ENCODE peak calls at places on chromosomes 4 and X, in five cellular contexts. E is activated B cell treated with CpG ODN at 0.5 μM for 24 hours; O is amniotic stem cell; N is activated T-helper 2 cell treated with anti-CD3 and anti-CD28 coated beads, Interferon-gamma antibody, Interleukin-2, Interleukin-4, amounts not matched to agents 10 μg/mL and 5 μg/mL and 100 μg/mL, durations not matched to agents 14 hours and 24 hours and 36 hours; L is RPMI8226. S is an unnamed sample.

GRCh38 chr4:3128976-3129375 is 54.5 kb downstream of the HTT start:
- DNase-seq in E (no peak), O (no peak), N (no peak), L (no peak), S (no peak)

GRCh38 chr4:60737858-60738257 is 462.3 kb upstream of the ADGRL3 start:
- DNase-seq in E (no peak), O (no peak), N (no peak), L (no peak), S (no peak)

GRCh38 chr4:26741491-26741871 is 119.2 kb upstream of the STIM2 start:
- DNase-seq in E (no peak), O (no peak), N (no peak), L (no peak), S (no peak)

GRCh38 chr4:7763788-7764187 is 175.9 kb downstream of the AFAP1 start:
- DNase-seq in E (no peak), O (no peak), N (no peak), L (no peak), S (no peak)

GRCh38 chr4:72909461-72909860 is 160.1 kb downstream of the COX18 start:
- DNase-seq in E (no peak), O (no peak), N (no peak), L (no peak), S (no peak)

GRCh38 chrX:145533534-145533933 is 284.1 kb upstream of the SLITRK2 start:
- DNase-seq in E (no peak), O (no peak), N (no peak), L (no peak), S (no peak)

GRCh38 chr4:146638801-146639351 is at the start of gene POU4F2:
- DNase-seq in E (no peak), O (no peak), N (no peak), L (no peak), S (no peak)

GRCh38 chr4:141133146-141134006 is at the start of gene RNF150:
- DNase-seq in E (peak), O (peak), N (peak), L (peak), S (peak)

GRCh38 chrX:21658746-21659145 is 616 bp upstream of the KLHL34 start:
- DNase-seq in E (no peak), O (no peak), N (no peak), L (no peak), S (no peak)

GRCh38 chrX:71540801-71541545 is 8.1 kb downstream of the OGT start:
- DNase-seq in E (no peak), O (no peak), N (no peak), L (no peak), S (no peak)

GRCh38 chrX:38347136-38347535 is 5.3 kb upstream of the OTC start:
- DNase-seq in E (no peak), O (no peak), N (no peak), L (no peak), S (no peak)

GRCh38 chr4:54065282-54066087 is 1.1 kb upstream of the CHIC2 start:
- DNase-seq in E (no peak), O (no peak), N (no peak), L (no peak), S (peak)

GRCh38 chrX:39766085-39766726 is 331.6 kb downstream of the BCOR start:
- DNase-seq in E (no peak), O (no peak), N (peak), L (no peak), S (no peak)

GRCh38 chr4:129014566-129015509 is 78.5 kb downstream of the SCLT1 start:
- DNase-seq in E (no peak), O (no peak), N (no peak), L (no peak), S (no peak)

GRCh38 chr4:147498031-147498700 is 17.3 kb downstream of the EDNRA start:
- DNase-seq in E (no peak), O (no peak), N (no peak), L (peak), S (no peak)

GRCh38 chr4:165457793-165458192 is 79.0 kb downstream of the CPE start:
- DNase-seq in E (no peak), O (no peak), N (no peak), L (no peak), S (no peak)

GRCh38 chr4:141686929-141687328 is 50.5 kb downstream of the IL15 start:
- DNase-seq in E (no peak), O (no peak), N (no peak), L (no peak), S (no peak)

GRCh38 chr4:67651536-67651935 is 49.4 kb downstream of the UBA6 start:
- DNase-seq in E (no peak), O (no peak), N (no peak), L (no peak), S (no peak)

GRCh38 chrX:20595928-20596550 is 329.3 kb upstream of the RPS6KA3 start:
- DNase-seq in E (no peak), O (no peak), N (no peak), L (peak), S (no peak)

GRCh38 chr4:78683352-78683751 is 92.8 kb upstream of the BMP2K start:
- DNase-seq in E (no peak), O (no peak), N (no peak), L (no peak), S (no peak)

GRCh38 chrX:152632445-152633097 is 5.1 kb upstream of the GABRQ start:
- DNase-seq in E (no peak), O (peak), N (no peak), L (peak), S (peak)

GRCh38 chrX:10356979-10357378 is 200.2 kb downstream of the CLCN4 start:
- DNase-seq in E (no peak), O (no peak), N (no peak), L (no peak), S (no peak)

GRCh38 chr4:54185871-54186270 is 43.2 kb upstream of the PDGFRA start:
- DNase-seq in E (no peak), O (no peak), N (no peak), L (no peak), S (no peak)

GRCh38 chrX:115960440-115961084 is 210.0 kb upstream of the AGTR2 start:
- DNase-seq in E (no peak), O (no peak), N (no peak), L (no peak), S (no peak)

GRCh38 chrX:27555514-27555913 is 34.6 kb upstream of the DCAF8L2 start:
- DNase-seq in E (no peak), O (no peak), N (no peak), L (peak), S (no peak)

GRCh38 chr4:6480532-6481088 is 8.2 kb upstream of the PPP2R2C start:
- DNase-seq in E (no peak), O (no peak), N (no peak), L (no peak), S (no peak)

GRCh38 chr4:131595140-131595539 is 1554.0 kb upstream of the PCDH10 start:
- DNase-seq in E (no peak), O (no peak), N (no peak), L (no peak), S (no peak)

GRCh38 chr4:184099033-184099432 is 118.6 kb downstream of the ENPP6 start:
- DNase-seq in E (no peak), O (no peak), N (no peak), L (no peak), S (no peak)

GRCh38 chr4:99135541-99136173 is 8.4 kb downstream of the ADH4 start:
- DNase-seq in E (no peak), O (no peak), N (no peak), L (no peak), S (no peak)

GRCh38 chrX:46994096-46994495 is 81.9 kb downstream of the JADE3 start:
- DNase-seq in E (no peak), O (no peak), N (no peak), L (no peak), S (no peak)

GRCh38 chr4:177511611-177512010 is 69.4 kb upstream of the AGA start:
- DNase-seq in E (no peak), O (no peak), N (no peak), L (no peak), S (no peak)

GRCh38 chr4:153947124-153947523 is 158.2 kb upstream of the SFRP2 start:
- DNase-seq in E (no peak), O (no peak), N (no peak), L (no peak), S (no peak)

GRCh38 chr4:189507060-189507459 is 433.6 kb upstream of the FRG1 start:
- DNase-seq in E (no peak), O (no peak), N (no peak), L (no peak), S (no peak)

GRCh38 chrX:151516538-151517187 is 46.8 kb upstream of the PASD1 start:
- DNase-seq in E (no peak), O (no peak), N (no peak), L (no peak), S (no peak)

GRCh38 chr4:87041142-87041541 is 106.3 kb downstream of the AFF1 start:
- DNase-seq in E (no peak), O (no peak), N (no peak), L (no peak), S (no peak)

GRCh38 chr4:7960017-7960789 is 20.5 kb upstream of the AFAP1 start:
- DNase-seq in E (no peak), O (no peak), N (no peak), L (no peak), S (no peak)

GRCh38 chr4:155539746-155540145 is 126.9 kb upstream of the GUCY1A1 start:
- DNase-seq in E (no peak), O (no peak), N (no peak), L (no peak), S (no peak)

GRCh38 chrX:68415289-68415688 is 18.0 kb downstream of the OPHN1 start:
- DNase-seq in E (no peak), O (no peak), N (no peak), L (no peak), S (no peak)